ENCODE peak calls at places on chromosomes 13 and 19, in six cellular contexts. One of them, this sample, is unnamed.

GRCh38 chr19:6100284-6100915 is 9.9 kb downstream of the RFX2 start:
- DNase-seq in choroid plexus epithelial cell: no peak
- DNase-seq in breast epithelium: no peak
- DNase-seq in right lobe of liver: no peak
- DNase-seq in fibroblast of the aortic adventitia: no peak
- DNase-seq in fibroblast of lung: no peak
- DNase-seq in this sample: no peak

GRCh38 chr19:12163841-12164240 is 945 bp downstream of the ZNF136 start:
- DNase-seq in choroid plexus epithelial cell: peak
- DNase-seq in breast epithelium: no peak
- DNase-seq in right lobe of liver: no peak
- DNase-seq in fibroblast of the aortic adventitia: peak
- DNase-seq in fibroblast of lung: no peak
- DNase-seq in this sample: peak

GRCh38 chr13:73201601-73202000 is 142.8 kb downstream of the KLF5 start:
- DNase-seq in choroid plexus epithelial cell: no peak
- DNase-seq in breast epithelium: no peak
- DNase-seq in right lobe of liver: no peak
- DNase-seq in fibroblast of the aortic adventitia: no peak
- DNase-seq in fibroblast of lung: no peak
- DNase-seq in this sample: no peak

GRCh38 chr13:91845612-91846011 is 447.2 kb downstream of the GPC5 start:
- DNase-seq in choroid plexus epithelial cell: no peak
- DNase-seq in breast epithelium: no peak
- DNase-seq in right lobe of liver: no peak
- DNase-seq in fibroblast of the aortic adventitia: no peak
- DNase-seq in fibroblast of lung: no peak
- DNase-seq in this sample: no peak

GRCh38 chr19:780935-781334 is 16.3 kb upstream of the PTBP1 start:
- DNase-seq in choroid plexus epithelial cell: no peak
- DNase-seq in breast epithelium: no peak
- DNase-seq in right lobe of liver: no peak
- DNase-seq in fibroblast of the aortic adventitia: no peak
- DNase-seq in fibroblast of lung: no peak
- DNase-seq in this sample: no peak

GRCh38 chr19:48635263-48635965 is 1.8 kb downstream of the DBP start:
- DNase-seq in choroid plexus epithelial cell: no peak
- DNase-seq in breast epithelium: peak
- DNase-seq in right lobe of liver: peak
- DNase-seq in fibroblast of the aortic adventitia: no peak
- DNase-seq in fibroblast of lung: no peak
- DNase-seq in this sample: peak

GRCh38 chr19:40335101-40335500 is 13.1 kb downstream of the C19orf47 start:
- DNase-seq in choroid plexus epithelial cell: no peak
- DNase-seq in breast epithelium: no peak
- DNase-seq in right lobe of liver: no peak
- DNase-seq in fibroblast of the aortic adventitia: no peak
- DNase-seq in fibroblast of lung: no peak
- DNase-seq in this sample: no peak

GRCh38 chr13:71808708-71809107 is 58.3 kb downstream of the DACH1 start:
- DNase-seq in choroid plexus epithelial cell: no peak
- DNase-seq in breast epithelium: no peak
- DNase-seq in right lobe of liver: no peak
- DNase-seq in fibroblast of the aortic adventitia: no peak
- DNase-seq in fibroblast of lung: no peak
- DNase-seq in this sample: no peak

GRCh38 chr19:2846180-2846935 is 5.1 kb downstream of the ZNF555 start:
- DNase-seq in choroid plexus epithelial cell: no peak
- DNase-seq in breast epithelium: no peak
- DNase-seq in right lobe of liver: no peak
- DNase-seq in fibroblast of the aortic adventitia: no peak
- DNase-seq in fibroblast of lung: no peak
- DNase-seq in this sample: no peak

GRCh38 chr13:74217816-74218215 is 83.6 kb upstream of the KLF12 start:
- DNase-seq in choroid plexus epithelial cell: peak
- DNase-seq in breast epithelium: no peak
- DNase-seq in right lobe of liver: no peak
- DNase-seq in fibroblast of the aortic adventitia: peak
- DNase-seq in fibroblast of lung: peak
- DNase-seq in this sample: peak

GRCh38 chr19:50969413-50969760 is at the start of gene KLK6:
- DNase-seq in choroid plexus epithelial cell: no peak
- DNase-seq in breast epithelium: peak
- DNase-seq in right lobe of liver: no peak
- DNase-seq in fibroblast of the aortic adventitia: no peak
- DNase-seq in fibroblast of lung: no peak
- DNase-seq in this sample: no peak

GRCh38 chr19:4089400-4089908 is 22.8 kb upstream of the ZBTB7A start:
- DNase-seq in choroid plexus epithelial cell: no peak
- DNase-seq in breast epithelium: no peak
- DNase-seq in right lobe of liver: no peak
- DNase-seq in fibroblast of the aortic adventitia: no peak
- DNase-seq in fibroblast of lung: no peak
- DNase-seq in this sample: no peak

GRCh38 chr13:36313047-36313969 is 15.7 kb upstream of the CCDC169 start:
- DNase-seq in choroid plexus epithelial cell: no peak
- DNase-seq in breast epithelium: no peak
- DNase-seq in right lobe of liver: no peak
- DNase-seq in fibroblast of the aortic adventitia: no peak
- DNase-seq in fibroblast of lung: no peak
- DNase-seq in this sample: no peak

GRCh38 chr13:25214371-25215252 is 42.5 kb upstream of the AMER2 start:
- DNase-seq in choroid plexus epithelial cell: peak
- DNase-seq in breast epithelium: no peak
- DNase-seq in right lobe of liver: no peak
- DNase-seq in fibroblast of the aortic adventitia: peak
- DNase-seq in fibroblast of lung: peak
- DNase-seq in this sample: peak

GRCh38 chr13:74024856-74025255 is 109.3 kb downstream of the KLF12 start:
- DNase-seq in choroid plexus epithelial cell: no peak
- DNase-seq in breast epithelium: no peak
- DNase-seq in right lobe of liver: no peak
- DNase-seq in fibroblast of the aortic adventitia: no peak
- DNase-seq in fibroblast of lung: no peak
- DNase-seq in this sample: no peak

GRCh38 chr13:93559718-93560117 is 333.1 kb downstream of the GPC6 start:
- DNase-seq in choroid plexus epithelial cell: peak
- DNase-seq in breast epithelium: no peak
- DNase-seq in right lobe of liver: no peak
- DNase-seq in fibroblast of the aortic adventitia: peak
- DNase-seq in fibroblast of lung: peak
- DNase-seq in this sample: peak

GRCh38 chr13:42883771-42884170 is 102.4 kb downstream of the FAM216B start:
- DNase-seq in choroid plexus epithelial cell: peak
- DNase-seq in breast epithelium: no peak
- DNase-seq in right lobe of liver: no peak
- DNase-seq in fibroblast of the aortic adventitia: peak
- DNase-seq in fibroblast of lung: peak
- DNase-seq in this sample: peak
- TF ChIP-seq CTCF in choroid plexus epithelial cell: peak
- TF ChIP-seq CTCF in breast epithelium: no peak
- TF ChIP-seq CTCF in right lobe of liver: peak
- TF ChIP-seq CTCF in fibroblast of the aortic adventitia: no peak
- TF ChIP-seq CTCF in fibroblast of lung: no peak
- TF ChIP-seq CTCF in this sample: peak

GRCh38 chr19:7862413-7862951 is 11.7 kb downstream of the PRR36 start:
- DNase-seq in choroid plexus epithelial cell: peak
- DNase-seq in breast epithelium: peak
- DNase-seq in right lobe of liver: peak
- DNase-seq in fibroblast of the aortic adventitia: no peak
- DNase-seq in fibroblast of lung: peak
- DNase-seq in this sample: peak

GRCh38 chr19:7863971-7864718 is 10.0 kb downstream of the PRR36 start:
- DNase-seq in choroid plexus epithelial cell: no peak
- DNase-seq in breast epithelium: no peak
- DNase-seq in right lobe of liver: no peak
- DNase-seq in fibroblast of the aortic adventitia: no peak
- DNase-seq in fibroblast of lung: no peak
- DNase-seq in this sample: no peak

GRCh38 chr19:7861619-7862412 is 12.4 kb downstream of the PRR36 start:
- DNase-seq in choroid plexus epithelial cell: no peak
- DNase-seq in breast epithelium: no peak
- DNase-seq in right lobe of liver: peak
- DNase-seq in fibroblast of the aortic adventitia: no peak
- DNase-seq in fibroblast of lung: no peak
- DNase-seq in this sample: no peak

GRCh38 chr19:7864719-7865074 is 9.5 kb downstream of the PRR36 start:
- DNase-seq in choroid plexus epithelial cell: no peak
- DNase-seq in breast epithelium: no peak
- DNase-seq in right lobe of liver: no peak
- DNase-seq in fibroblast of the aortic adventitia: no peak
- DNase-seq in fibroblast of lung: no peak
- DNase-seq in this sample: no peak

DNA sequence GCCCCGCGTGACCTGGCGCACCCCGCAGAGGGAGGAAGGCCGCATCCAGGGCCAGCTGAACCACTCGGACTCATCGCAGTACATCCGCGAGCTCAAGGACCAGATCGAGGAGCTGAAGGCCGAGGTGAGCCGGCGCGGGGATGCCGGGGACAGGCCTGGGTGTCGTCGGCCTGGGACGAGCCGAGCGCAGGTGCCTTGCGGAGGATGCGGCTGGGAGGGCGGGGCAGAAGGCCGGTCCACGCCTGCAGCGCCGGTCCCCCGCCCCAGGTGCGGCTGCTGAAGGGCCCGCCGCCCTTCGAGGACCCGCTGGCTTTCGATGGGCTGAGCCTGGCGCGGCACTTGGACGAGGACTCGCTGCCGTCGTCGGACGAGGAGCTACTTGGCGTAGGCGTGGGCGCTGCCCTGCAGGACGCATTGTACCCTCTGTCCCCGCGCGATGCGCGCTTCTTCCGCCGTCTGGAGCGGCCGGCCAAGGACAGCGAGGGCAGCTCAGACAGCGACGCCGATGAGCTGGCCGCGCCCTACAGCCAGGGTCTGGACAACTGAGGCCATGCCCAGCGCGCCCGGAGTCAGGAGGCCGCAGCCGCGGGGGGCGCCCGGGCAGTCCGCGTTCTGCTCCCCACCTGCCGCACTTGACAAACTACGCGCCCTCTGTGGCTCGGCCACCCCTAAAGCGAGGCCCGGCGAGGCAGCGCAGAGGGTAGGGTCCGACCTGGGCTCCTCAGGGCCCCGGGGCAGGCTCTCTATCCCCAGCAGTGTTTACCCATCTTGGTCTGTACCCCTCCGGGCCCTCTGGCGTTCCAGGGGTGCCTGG is 10.8 kb downstream of the PRR36 start:
- DNase-seq in choroid plexus epithelial cell: no peak
- DNase-seq in breast epithelium: no peak
- DNase-seq in right lobe of liver: peak
- DNase-seq in fibroblast of the aortic adventitia: no peak
- DNase-seq in fibroblast of lung: no peak
- DNase-seq in this sample: no peak
- H3K4me3 ChIP-seq in choroid plexus epithelial cell: no peak
- H3K4me3 ChIP-seq in breast epithelium: no peak
- H3K4me3 ChIP-seq in right lobe of liver: no peak
- H3K4me3 ChIP-seq in fibroblast of the aortic adventitia: no peak
- H3K4me3 ChIP-seq in fibroblast of lung: no peak
- H3K4me3 ChIP-seq in this sample: no peak

GRCh38 chr13:22369090-22369489 is 698.2 kb downstream of the FGF9 start:
- DNase-seq in choroid plexus epithelial cell: no peak
- DNase-seq in breast epithelium: no peak
- DNase-seq in right lobe of liver: no peak
- DNase-seq in fibroblast of the aortic adventitia: no peak
- DNase-seq in fibroblast of lung: no peak
- DNase-seq in this sample: no peak

GRCh38 chr13:22375151-22375550 is 704.3 kb downstream of the FGF9 start:
- DNase-seq in choroid plexus epithelial cell: no peak
- DNase-seq in breast epithelium: no peak
- DNase-seq in right lobe of liver: no peak
- DNase-seq in fibroblast of the aortic adventitia: no peak
- DNase-seq in fibroblast of lung: no peak
- DNase-seq in this sample: no peak

GRCh38 chr13:22372261-22372660 is 701.4 kb downstream of the FGF9 start:
- DNase-seq in choroid plexus epithelial cell: no peak
- DNase-seq in breast epithelium: no peak
- DNase-seq in right lobe of liver: no peak
- DNase-seq in fibroblast of the aortic adventitia: no peak
- DNase-seq in fibroblast of lung: no peak
- DNase-seq in this sample: no peak

DNA sequence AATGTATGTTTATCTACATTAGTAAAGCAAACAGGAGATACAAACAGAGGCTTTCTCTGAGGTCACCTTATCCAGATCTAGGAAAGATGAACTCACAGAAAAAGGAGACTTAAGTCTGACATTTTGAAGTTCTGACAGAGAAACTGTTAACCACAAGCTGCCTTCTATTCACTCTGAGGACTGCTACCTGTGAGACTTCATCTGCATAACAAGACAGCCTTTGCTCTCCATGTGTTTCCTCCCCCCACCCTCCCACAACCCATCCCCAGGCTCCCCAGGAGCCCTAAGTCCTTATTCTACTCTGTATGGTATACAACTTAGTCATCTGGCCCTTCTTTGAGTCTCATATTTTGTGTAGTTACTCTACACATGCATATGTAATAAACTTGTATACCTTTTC is 699.0 kb downstream of the FGF9 start:
- DNase-seq in choroid plexus epithelial cell: no peak
- DNase-seq in breast epithelium: no peak
- DNase-seq in right lobe of liver: no peak
- DNase-seq in fibroblast of the aortic adventitia: no peak
- DNase-seq in fibroblast of lung: no peak
- DNase-seq in this sample: no peak
- TF ChIP-seq CTCF in choroid plexus epithelial cell: no peak
- TF ChIP-seq CTCF in breast epithelium: no peak
- TF ChIP-seq CTCF in right lobe of liver: no peak
- TF ChIP-seq CTCF in fibroblast of the aortic adventitia: no peak
- TF ChIP-seq CTCF in fibroblast of lung: no peak
- TF ChIP-seq CTCF in this sample: no peak

GRCh38 chr13:90541346-90541745 is 806.1 kb upstream of the MIR17HG start:
- DNase-seq in choroid plexus epithelial cell: no peak
- DNase-seq in breast epithelium: no peak
- DNase-seq in right lobe of liver: no peak
- DNase-seq in fibroblast of the aortic adventitia: no peak
- DNase-seq in fibroblast of lung: no peak
- DNase-seq in this sample: no peak
- H3K4me3 ChIP-seq in choroid plexus epithelial cell: no peak
- H3K4me3 ChIP-seq in breast epithelium: no peak
- H3K4me3 ChIP-seq in right lobe of liver: no peak
- H3K4me3 ChIP-seq in fibroblast of the aortic adventitia: no peak
- H3K4me3 ChIP-seq in fibroblast of lung: no peak
- H3K4me3 ChIP-seq in this sample: no peak

DNA sequence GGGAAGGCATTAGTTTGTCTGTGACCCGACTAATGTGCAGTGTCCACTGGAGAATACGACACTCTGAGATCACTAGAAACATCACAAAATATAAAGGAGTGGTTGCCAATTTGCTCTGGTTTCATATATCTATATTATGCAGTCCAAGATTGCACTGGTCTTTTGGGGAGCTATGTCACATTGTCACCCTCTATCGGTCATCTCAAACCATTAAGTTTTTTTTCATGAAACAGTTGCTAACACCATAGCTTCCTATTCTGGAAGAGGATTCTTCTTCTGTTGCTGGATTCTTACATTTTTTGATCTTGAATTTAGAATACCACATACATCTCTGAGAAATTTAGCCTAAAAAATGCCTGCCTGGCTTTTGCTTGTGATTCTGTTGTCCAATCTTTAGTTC is 168.6 kb downstream of the LACC1 start:
- DNase-seq in choroid plexus epithelial cell: peak
- DNase-seq in breast epithelium: no peak
- DNase-seq in right lobe of liver: no peak
- DNase-seq in fibroblast of the aortic adventitia: peak
- DNase-seq in fibroblast of lung: peak
- DNase-seq in this sample: no peak
- TF ChIP-seq CTCF in choroid plexus epithelial cell: no peak
- TF ChIP-seq CTCF in breast epithelium: no peak
- TF ChIP-seq CTCF in right lobe of liver: peak
- TF ChIP-seq CTCF in fibroblast of the aortic adventitia: peak
- TF ChIP-seq CTCF in fibroblast of lung: peak
- TF ChIP-seq CTCF in this sample: no peak

This sample was measured in foreskin fibroblast.